ENCODE peak calls at places on chromosomes 13 and 19, in four cellular contexts. G is endothelial cell, W is HS-5, T is lower leg skin. P is an unnamed sample.

GRCh38 chr13:20193142-20193923 is 595 bp upstream of the GJB2 start:
- DNase-seq in G (no peak), T (no peak), W (no peak), P (no peak)

GRCh38 chr19:45471866-45472556 is 4.2 kb downstream of the FOSB start:
- DNase-seq in W (no peak), G (no peak), T (no peak), P (no peak)

GRCh38 chr19:50432658-50433057 is at the start of gene MYBPC2:
- DNase-seq in T (no peak), W (no peak), G (no peak), P (no peak)

GRCh38 chr13:51601601-51602348 is 17.5 kb downstream of the WDFY2 start:
- DNase-seq in G (no peak), W (no peak), T (no peak), P (no peak)

GRCh38 chr19:50427997-50428425 is 4.7 kb upstream of the MYBPC2 start:
- DNase-seq in T (peak; percentile 84), W (no peak), G (no peak), P (no peak)

GRCh38 chr19:39823693-39824092 is 10.3 kb downstream of the DYRK1B start:
- DNase-seq in T (no peak), W (no peak), G (no peak), P (no peak)

GRCh38 chr19:7694499-7694898 is 7.4 kb downstream of the FCER2 start:
- DNase-seq in G (no peak), W (no peak), T (no peak), P (no peak)

GRCh38 chr19:38706792-38707511 is 37.3 kb downstream of the CAPN12 start:
- DNase-seq in W (no peak), G (no peak), T (no peak), P (no peak)

GRCh38 chr19:37997911-37998344 is 90.9 kb downstream of the SIPA1L3 start:
- DNase-seq in W (peak; percentile 96), G (no peak), T (no peak), P (no peak)

GRCh38 chr13:66617786-66618185 is 612.4 kb downstream of the PCDH9 start:
- DNase-seq in G (no peak), W (no peak), T (no peak), P (no peak)

GRCh38 chr13:21986602-21987001 is 315.7 kb downstream of the FGF9 start:
- DNase-seq in W (no peak), G (no peak), T (peak; percentile 74), P (no peak)

GRCh38 chr19:6103217-6103644 is 7.1 kb downstream of the RFX2 start:
- DNase-seq in T (peak; percentile 86), W (peak; percentile 79), G (no peak), P (no peak)

GRCh38 chr19:41325947-41326706 is 16.2 kb downstream of the CCDC97 start:
- DNase-seq in W (no peak), T (no peak), G (no peak), P (no peak)

GRCh38 chr13:35475131-35475959 is 1.1 kb downstream of the MAB21L1 start:
- DNase-seq in G (peak; percentile 46), W (no peak), T (no peak), P (peak; percentile 42)

GRCh38 chr19:43777163-43777700 is 3.5 kb downstream of the KCNN4 start:
- DNase-seq in T (no peak), W (no peak), G (no peak), P (no peak)

P was measured in HAP-1.